ENCODE peak calls at places on chromosomes 16 and 17, in four cellular contexts. Y is keratinocyte, G is GM20000, N is lower leg skin. W is an unnamed sample.

GRCh38 chr17:74861554-74862107 is 1.9 kb upstream of the GRIN2C start:
- DNase-seq in G (no peak), N (no peak), Y (no peak), W (no peak)

GRCh38 chr16:64440421-64440831 is 681.4 kb downstream of the CDH11 start:
- DNase-seq in G (no peak), N (no peak), Y (no peak), W (no peak)

GRCh38 chr17:83189673-83190385 is 110.4 kb downstream of the METRNL start:
- DNase-seq in Y (no peak), G (no peak), N (peak), W (no peak)

GRCh38 chr17:39942076-39942475 is 14.5 kb downstream of the LRRC3C start:
- DNase-seq in N (no peak), G (no peak), Y (no peak), W (no peak)

GRCh38 chr16:65214196-65214595 is 92.3 kb upstream of the CDH11 start:
- DNase-seq in N (no peak), Y (no peak), G (no peak), W (no peak)

GRCh38 chr17:77631307-77631706 is 327.2 kb upstream of the TNRC6C start:
- DNase-seq in G (no peak), Y (no peak), N (peak), W (no peak)

GRCh38 chr17:21304091-21304490 is 19.6 kb downstream of the MAP2K3 start:
- DNase-seq in G (peak), N (no peak), Y (no peak), W (no peak)

GRCh38 chr16:530111-530817 is 2.8 kb downstream of the CAPN15 start:
- DNase-seq in G (no peak), Y (no peak), N (no peak), W (no peak)

GRCh38 chr17:40021471-40021961 is 6.3 kb downstream of the CSF3 start:
- DNase-seq in Y (peak), G (no peak), N (no peak), W (no peak)

GRCh38 chr17:45702666-45703266 is 81.4 kb upstream of the CRHR1 start:
- DNase-seq in Y (no peak), N (no peak), G (no peak), W (no peak)

GRCh38 chr16:48539485-48540221 is 70.3 kb downstream of the N4BP1 start:
- DNase-seq in N (no peak), G (no peak), Y (no peak), W (no peak)

GRCh38 chr17:67400193-67400592 is 23.1 kb downstream of the PITPNC1 start:
- DNase-seq in Y (no peak), G (no peak), N (no peak), W (no peak)

GRCh38 chr17:7354262-7354781 is 634 bp upstream of the TMEM95 start:
- DNase-seq in N (no peak), G (peak), Y (peak), W (peak)

GRCh38 chr17:29141484-29141835 is 38.7 kb downstream of the MYO18A start:
- DNase-seq in N (no peak), Y (no peak), G (no peak), W (peak)

GRCh38 chr17:16941643-16942042 is 30.3 kb downstream of the TNFRSF13B start:
- DNase-seq in Y (no peak), G (no peak), N (no peak), W (no peak)

GRCh38 chr17:40331743-40332641 is 23.0 kb downstream of the RARA start:
- DNase-seq in N (peak), G (no peak), Y (no peak), W (peak)

GRCh38 chr16:12323007-12323699 is 346.6 kb downstream of the SNX29 start:
- DNase-seq in G (no peak), Y (no peak), N (no peak), W (peak)

GRCh38 chr17:45052052-45052772 is 780 bp upstream of the DCAKD start:
- DNase-seq in N (peak), Y (no peak), G (no peak), W (peak)

DNA sequence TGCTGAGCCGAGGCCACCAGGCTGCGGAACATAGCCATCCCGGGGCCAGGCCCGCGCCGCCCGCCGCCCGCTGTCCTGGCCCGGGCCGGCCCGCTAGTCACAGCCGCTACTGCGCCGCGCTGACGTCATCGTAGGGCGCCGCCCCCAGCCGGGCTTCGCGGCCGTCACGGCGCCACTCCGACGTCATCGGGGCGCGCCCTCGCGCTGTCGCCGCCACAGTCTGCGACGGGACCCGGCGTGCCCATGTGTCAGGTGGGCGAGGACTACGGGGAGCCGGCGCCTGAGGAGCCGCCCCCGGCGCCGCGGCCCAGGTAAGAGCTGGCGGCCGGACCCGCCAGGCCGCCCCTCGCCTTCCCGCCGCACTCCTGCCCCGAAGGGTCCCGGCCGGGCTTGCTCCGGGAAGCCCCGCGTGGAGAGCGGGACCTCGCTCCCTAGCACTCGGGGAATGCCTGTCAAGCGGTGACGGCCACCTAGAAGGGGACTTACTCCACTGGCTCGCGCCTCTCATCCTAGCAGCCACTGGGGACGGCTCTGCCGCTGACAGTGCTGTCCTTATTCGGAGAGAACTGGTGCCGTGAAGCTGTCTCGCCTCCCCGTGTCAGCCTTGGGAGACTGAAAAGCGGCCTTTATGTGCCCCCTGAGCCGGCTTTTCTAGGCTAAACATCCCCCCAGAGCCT is at the start of the genes CTU2 and RNF166:
- DNase-seq in Y (no peak), N (peak), G (peak), W (peak)
- TF ChIP-seq CTCF in Y (no peak), N (no peak), G (no peak), W (no peak)

DNA sequence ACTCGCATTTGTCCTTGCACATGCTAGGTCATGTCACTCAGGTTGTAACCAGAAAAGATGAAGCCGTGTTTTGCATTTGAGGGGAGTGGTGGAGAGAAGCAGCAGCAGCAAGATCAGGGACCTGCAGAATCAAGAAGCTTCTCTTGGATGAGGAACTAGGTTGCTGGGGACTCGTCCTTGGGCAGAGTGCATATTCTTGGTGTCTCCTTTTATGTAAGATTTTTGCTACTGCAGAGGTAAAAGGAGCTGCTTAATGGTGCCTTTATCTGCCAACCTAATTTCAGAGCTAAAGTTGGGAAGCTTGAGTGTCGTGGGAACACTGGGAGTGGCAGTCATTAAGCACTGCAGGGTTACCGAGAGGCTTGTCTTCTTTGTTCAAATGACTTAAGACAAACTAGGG is 236.5 kb downstream of the MAP2K4 start:
- DNase-seq in Y (no peak), G (no peak), N (no peak), W (no peak)
- TF ChIP-seq CTCF in Y (no peak), G (no peak), N (no peak), W (no peak)

DNA sequence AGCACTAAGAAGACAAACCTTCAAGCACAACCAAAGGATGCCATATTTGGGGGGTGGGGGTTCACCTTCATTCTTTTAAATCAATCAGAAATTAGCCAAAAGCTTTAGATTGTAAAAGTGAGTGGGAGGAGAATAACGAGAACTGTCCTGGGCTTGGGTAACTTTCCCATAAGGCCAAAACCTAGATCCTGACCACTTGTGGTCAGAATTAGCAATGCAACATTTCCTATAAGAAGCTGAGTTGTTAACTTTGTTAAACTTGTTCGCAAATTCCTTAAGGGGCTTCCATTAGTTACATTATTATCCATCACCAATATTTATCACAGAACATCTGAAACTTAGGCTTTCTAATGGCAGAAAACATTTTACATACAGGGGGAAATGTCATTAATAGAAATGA is 25.1 kb downstream of the STAT5B start:
- DNase-seq in N (no peak), G (no peak), Y (no peak), W (no peak)
- TF ChIP-seq CTCF in N (no peak), G (no peak), Y (no peak), W (no peak)

DNA sequence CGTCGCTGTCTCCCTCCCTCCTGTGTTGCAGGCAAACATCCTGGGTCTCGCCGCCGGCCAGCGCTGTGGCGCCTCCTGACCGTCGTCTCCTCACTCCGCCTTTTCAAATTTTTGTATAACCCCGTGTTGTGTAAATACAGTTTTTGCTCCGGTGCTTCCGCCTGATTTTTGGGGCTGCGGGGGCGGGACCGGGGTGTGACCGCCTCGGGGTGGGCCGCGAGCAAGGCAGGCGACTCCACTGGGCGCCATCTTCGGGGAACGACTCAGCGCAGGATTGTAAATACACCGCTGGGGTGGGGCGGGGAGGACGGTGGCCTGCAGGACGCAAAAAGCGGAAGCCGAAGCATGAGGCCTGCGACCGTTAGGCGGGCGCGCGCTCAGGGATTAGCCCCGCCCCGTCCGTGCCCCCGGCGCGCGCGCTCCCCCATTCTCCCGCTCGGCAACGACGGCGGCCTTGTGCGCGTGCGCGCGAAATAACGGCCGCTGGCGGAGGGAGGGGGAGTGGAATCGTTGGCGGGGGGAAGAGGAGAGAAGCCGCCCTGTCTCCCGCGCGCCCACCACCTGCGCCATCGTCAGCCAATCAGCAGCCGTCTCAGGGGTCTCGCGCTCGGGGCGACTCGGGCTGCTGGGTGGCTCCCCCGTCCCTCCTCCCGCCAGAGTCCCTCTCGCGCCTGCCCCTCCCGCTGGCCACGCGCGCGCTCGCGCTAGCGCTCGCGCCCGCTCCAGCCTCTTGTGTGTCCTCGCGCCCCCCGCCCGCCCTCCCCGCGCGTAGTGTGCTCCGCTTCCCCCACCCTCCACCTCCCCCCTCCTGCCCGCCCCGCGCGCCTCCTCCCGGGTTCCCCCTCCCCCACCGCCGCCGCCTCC is 865 bp upstream of the MAZ start:
- DNase-seq in N (peak), Y (no peak), G (peak), W (peak)
- TF ChIP-seq CTCF in N (no peak), Y (no peak), G (no peak), W (no peak)